ENCODE peak calls at places on chromosomes 6 and 20, in six cellular contexts. One of them, this sample, is unnamed.

GRCh38 chr6:64062960-64063683 is 427.5 kb downstream of the PHF3 start:
- ATAC-seq in Right ventricle myocardium superior: no peak
- ATAC-seq in DND-41: no peak
- ATAC-seq in activated CD8-positive, alpha-beta T cell treated with anti-CD3 and anti-CD28 coated beads for 36 hours: no peak
- ATAC-seq in gastroesophageal sphincter: no peak
- ATAC-seq in GM12878: peak
- ATAC-seq in this sample: no peak

GRCh38 chr6:25931411-25931709 is 869 bp upstream of the SLC17A2 start:
- ATAC-seq in Right ventricle myocardium superior: no peak
- ATAC-seq in DND-41: no peak
- ATAC-seq in activated CD8-positive, alpha-beta T cell treated with anti-CD3 and anti-CD28 coated beads for 36 hours: no peak
- ATAC-seq in gastroesophageal sphincter: no peak
- ATAC-seq in GM12878: no peak
- ATAC-seq in this sample: no peak

GRCh38 chr6:144493035-144493910 is 208.1 kb downstream of the UTRN start:
- ATAC-seq in Right ventricle myocardium superior: no peak
- ATAC-seq in DND-41: no peak
- ATAC-seq in activated CD8-positive, alpha-beta T cell treated with anti-CD3 and anti-CD28 coated beads for 36 hours: no peak
- ATAC-seq in gastroesophageal sphincter: no peak
- ATAC-seq in GM12878: no peak
- ATAC-seq in this sample: no peak

GRCh38 chr6:73299171-73300073 is 36.4 kb upstream of the KHDC1 start:
- ATAC-seq in Right ventricle myocardium superior: peak
- ATAC-seq in DND-41: peak
- ATAC-seq in activated CD8-positive, alpha-beta T cell treated with anti-CD3 and anti-CD28 coated beads for 36 hours: no peak
- ATAC-seq in gastroesophageal sphincter: no peak
- ATAC-seq in GM12878: no peak
- ATAC-seq in this sample: no peak

GRCh38 chr6:148867851-148868250 is 121.0 kb downstream of the UST start:
- ATAC-seq in Right ventricle myocardium superior: no peak
- ATAC-seq in DND-41: peak
- ATAC-seq in activated CD8-positive, alpha-beta T cell treated with anti-CD3 and anti-CD28 coated beads for 36 hours: peak
- ATAC-seq in gastroesophageal sphincter: no peak
- ATAC-seq in GM12878: peak
- ATAC-seq in this sample: peak

GRCh38 chr6:4180653-4181255 is 45.4 kb upstream of the ECI2 start:
- ATAC-seq in Right ventricle myocardium superior: no peak
- ATAC-seq in DND-41: no peak
- ATAC-seq in activated CD8-positive, alpha-beta T cell treated with anti-CD3 and anti-CD28 coated beads for 36 hours: no peak
- ATAC-seq in gastroesophageal sphincter: no peak
- ATAC-seq in GM12878: no peak
- ATAC-seq in this sample: no peak

GRCh38 chr6:146892613-146893401 is 294.0 kb downstream of the ADGB start:
- ATAC-seq in Right ventricle myocardium superior: no peak
- ATAC-seq in DND-41: no peak
- ATAC-seq in activated CD8-positive, alpha-beta T cell treated with anti-CD3 and anti-CD28 coated beads for 36 hours: no peak
- ATAC-seq in gastroesophageal sphincter: no peak
- ATAC-seq in GM12878: no peak
- ATAC-seq in this sample: no peak

GRCh38 chr6:136083540-136083939 is 166.6 kb downstream of the MTFR2 start:
- ATAC-seq in Right ventricle myocardium superior: no peak
- ATAC-seq in DND-41: no peak
- ATAC-seq in activated CD8-positive, alpha-beta T cell treated with anti-CD3 and anti-CD28 coated beads for 36 hours: no peak
- ATAC-seq in gastroesophageal sphincter: no peak
- ATAC-seq in GM12878: no peak
- ATAC-seq in this sample: no peak

GRCh38 chr6:38625191-38625590 is 14.5 kb downstream of the BTBD9 start:
- ATAC-seq in Right ventricle myocardium superior: no peak
- ATAC-seq in DND-41: no peak
- ATAC-seq in activated CD8-positive, alpha-beta T cell treated with anti-CD3 and anti-CD28 coated beads for 36 hours: no peak
- ATAC-seq in gastroesophageal sphincter: no peak
- ATAC-seq in GM12878: no peak
- ATAC-seq in this sample: no peak

GRCh38 chr6:53301801-53302537 is 46.8 kb downstream of the ELOVL5 start:
- ATAC-seq in Right ventricle myocardium superior: no peak
- ATAC-seq in DND-41: peak
- ATAC-seq in activated CD8-positive, alpha-beta T cell treated with anti-CD3 and anti-CD28 coated beads for 36 hours: no peak
- ATAC-seq in gastroesophageal sphincter: no peak
- ATAC-seq in GM12878: no peak
- ATAC-seq in this sample: no peak

GRCh38 chr6:52499681-52500239 is 77.1 kb downstream of the TRAM2 start:
- ATAC-seq in Right ventricle myocardium superior: peak
- ATAC-seq in DND-41: no peak
- ATAC-seq in activated CD8-positive, alpha-beta T cell treated with anti-CD3 and anti-CD28 coated beads for 36 hours: no peak
- ATAC-seq in gastroesophageal sphincter: no peak
- ATAC-seq in GM12878: no peak
- ATAC-seq in this sample: no peak

GRCh38 chr6:140071115-140071514 is 696.7 kb upstream of the CITED2 start:
- ATAC-seq in Right ventricle myocardium superior: peak
- ATAC-seq in DND-41: no peak
- ATAC-seq in activated CD8-positive, alpha-beta T cell treated with anti-CD3 and anti-CD28 coated beads for 36 hours: no peak
- ATAC-seq in gastroesophageal sphincter: no peak
- ATAC-seq in GM12878: no peak
- ATAC-seq in this sample: no peak

GRCh38 chr6:109048670-109049415 is 45.8 kb downstream of the SESN1 start:
- ATAC-seq in Right ventricle myocardium superior: no peak
- ATAC-seq in DND-41: no peak
- ATAC-seq in activated CD8-positive, alpha-beta T cell treated with anti-CD3 and anti-CD28 coated beads for 36 hours: no peak
- ATAC-seq in gastroesophageal sphincter: no peak
- ATAC-seq in GM12878: no peak
- ATAC-seq in this sample: no peak

GRCh38 chr6:365835-366234 is 25.7 kb upstream of the IRF4 start:
- ATAC-seq in Right ventricle myocardium superior: no peak
- ATAC-seq in DND-41: no peak
- ATAC-seq in activated CD8-positive, alpha-beta T cell treated with anti-CD3 and anti-CD28 coated beads for 36 hours: no peak
- ATAC-seq in gastroesophageal sphincter: no peak
- ATAC-seq in GM12878: peak
- ATAC-seq in this sample: no peak

GRCh38 chr20:3804254-3804751 is 8.2 kb downstream of the CDC25B start:
- ATAC-seq in Right ventricle myocardium superior: no peak
- ATAC-seq in DND-41: no peak
- ATAC-seq in activated CD8-positive, alpha-beta T cell treated with anti-CD3 and anti-CD28 coated beads for 36 hours: no peak
- ATAC-seq in gastroesophageal sphincter: no peak
- ATAC-seq in GM12878: no peak
- ATAC-seq in this sample: no peak

GRCh38 chr20:24537210-24537609 is 67.8 kb downstream of the SYNDIG1 start:
- ATAC-seq in Right ventricle myocardium superior: no peak
- ATAC-seq in DND-41: no peak
- ATAC-seq in activated CD8-positive, alpha-beta T cell treated with anti-CD3 and anti-CD28 coated beads for 36 hours: no peak
- ATAC-seq in gastroesophageal sphincter: no peak
- ATAC-seq in GM12878: no peak
- ATAC-seq in this sample: no peak

This sample was measured in activated T-helper 17 cell treated with anti-CD3 and anti-CD28 coated beads, Interleukin-2, amount 50 U/mL, for 72 hours.